ENCODE peak calls at places on chromosomes 2 and 18, in six cellular contexts. One of them, this sample, is unnamed.
A peak's percentile ranks its signal among the peaks of the same experiment; 100 is the strongest.

GRCh38 chr2:67616749-67617148 is 219.6 kb downstream of the ETAA1 start:
- DNase-seq in tibial nerve: no peak
- DNase-seq in dorsolateral prefrontal cortex: no peak
- DNase-seq in tibial artery: no peak
- DNase-seq in ovary: no peak
- DNase-seq in Peyer's patch: no peak
- DNase-seq in this sample: no peak

GRCh38 chr2:157509755-157510154 is 65.9 kb upstream of the CYTIP start:
- DNase-seq in tibial nerve: no peak
- DNase-seq in tibial artery: no peak
- DNase-seq in dorsolateral prefrontal cortex: no peak
- DNase-seq in ovary: no peak
- DNase-seq in Peyer's patch: no peak
- DNase-seq in this sample: no peak

GRCh38 chr2:119222213-119222612 is 1.4 kb upstream of the STEAP3 start:
- DNase-seq in tibial nerve: no peak
- DNase-seq in dorsolateral prefrontal cortex: no peak
- DNase-seq in tibial artery: no peak
- DNase-seq in ovary: no peak
- DNase-seq in Peyer's patch: no peak
- DNase-seq in this sample: no peak

GRCh38 chr2:233422050-233422639 is 67.9 kb downstream of the DGKD start:
- DNase-seq in Peyer's patch: peak; percentile 92
- DNase-seq in ovary: no peak
- DNase-seq in tibial nerve: no peak
- DNase-seq in dorsolateral prefrontal cortex: no peak
- DNase-seq in tibial artery: no peak
- DNase-seq in this sample: peak; percentile 81

GRCh38 chr2:203061346-203061745 is 46.7 kb downstream of the NBEAL1 start:
- DNase-seq in Peyer's patch: no peak
- DNase-seq in tibial nerve: no peak
- DNase-seq in tibial artery: no peak
- DNase-seq in ovary: no peak
- DNase-seq in dorsolateral prefrontal cortex: no peak
- DNase-seq in this sample: no peak

GRCh38 chr2:237297421-237298155 is 116.4 kb downstream of the COL6A3 start:
- DNase-seq in Peyer's patch: no peak
- DNase-seq in dorsolateral prefrontal cortex: no peak
- DNase-seq in tibial artery: no peak
- DNase-seq in tibial nerve: no peak
- DNase-seq in ovary: no peak
- DNase-seq in this sample: no peak

GRCh38 chr2:144405313-144405710 is 114.6 kb downstream of the ZEB2 start:
- DNase-seq in ovary: no peak
- DNase-seq in Peyer's patch: no peak
- DNase-seq in tibial nerve: no peak
- DNase-seq in dorsolateral prefrontal cortex: no peak
- DNase-seq in tibial artery: no peak
- DNase-seq in this sample: no peak

GRCh38 chr18:9968081-9968848 is 54.4 kb downstream of the VAPA start:
- DNase-seq in tibial nerve: no peak
- DNase-seq in ovary: no peak
- DNase-seq in tibial artery: no peak
- DNase-seq in Peyer's patch: no peak
- DNase-seq in dorsolateral prefrontal cortex: no peak
- DNase-seq in this sample: no peak

GRCh38 chr2:30444283-30444682 is 2.8 kb upstream of the LCLAT1 start:
- DNase-seq in tibial nerve: no peak
- DNase-seq in tibial artery: peak; percentile 58
- DNase-seq in dorsolateral prefrontal cortex: no peak
- DNase-seq in Peyer's patch: no peak
- DNase-seq in ovary: no peak
- DNase-seq in this sample: no peak

GRCh38 chr2:230160112-230160660 is 59.6 kb downstream of the SP110 start:
- DNase-seq in Peyer's patch: peak; percentile 63
- DNase-seq in tibial nerve: no peak
- DNase-seq in ovary: peak; percentile 58
- DNase-seq in tibial artery: no peak
- DNase-seq in dorsolateral prefrontal cortex: no peak
- DNase-seq in this sample: peak; percentile 27

GRCh38 chr2:228646061-228646460 is 464.6 kb upstream of the SPHKAP start:
- DNase-seq in Peyer's patch: no peak
- DNase-seq in tibial nerve: no peak
- DNase-seq in dorsolateral prefrontal cortex: no peak
- DNase-seq in tibial artery: no peak
- DNase-seq in ovary: no peak
- DNase-seq in this sample: no peak

GRCh38 chr2:106536490-106536889 is 49.3 kb downstream of the CD8B2 start:
- DNase-seq in tibial artery: no peak
- DNase-seq in ovary: no peak
- DNase-seq in dorsolateral prefrontal cortex: no peak
- DNase-seq in tibial nerve: no peak
- DNase-seq in Peyer's patch: peak; percentile 36
- DNase-seq in this sample: no peak

GRCh38 chr2:168201722-168202121 is 45.7 kb downstream of the STK39 start:
- DNase-seq in tibial artery: no peak
- DNase-seq in dorsolateral prefrontal cortex: no peak
- DNase-seq in Peyer's patch: no peak
- DNase-seq in ovary: no peak
- DNase-seq in tibial nerve: no peak
- DNase-seq in this sample: no peak

GRCh38 chr2:11554430-11554764 is 20.6 kb downstream of the GREB1 start:
- DNase-seq in ovary: peak; percentile 14
- DNase-seq in tibial artery: no peak
- DNase-seq in dorsolateral prefrontal cortex: no peak
- DNase-seq in tibial nerve: no peak
- DNase-seq in Peyer's patch: no peak
- DNase-seq in this sample: no peak

GRCh38 chr2:168552450-168552856 is 96.4 kb downstream of the CERS6 start:
- DNase-seq in Peyer's patch: no peak
- DNase-seq in dorsolateral prefrontal cortex: no peak
- DNase-seq in tibial nerve: no peak
- DNase-seq in ovary: no peak
- DNase-seq in tibial artery: no peak
- DNase-seq in this sample: no peak

GRCh38 chr18:59501876-59502221 is 142.8 kb upstream of the LMAN1 start:
- DNase-seq in tibial nerve: no peak
- DNase-seq in ovary: no peak
- DNase-seq in tibial artery: no peak
- DNase-seq in dorsolateral prefrontal cortex: no peak
- DNase-seq in Peyer's patch: no peak
- DNase-seq in this sample: no peak

GRCh38 chr18:59505311-59505710 is 146.2 kb upstream of the LMAN1 start:
- DNase-seq in tibial artery: no peak
- DNase-seq in Peyer's patch: no peak
- DNase-seq in tibial nerve: no peak
- DNase-seq in ovary: no peak
- DNase-seq in dorsolateral prefrontal cortex: no peak
- DNase-seq in this sample: no peak

GRCh38 chr18:59502899-59503245 is 143.8 kb upstream of the LMAN1 start:
- DNase-seq in dorsolateral prefrontal cortex: no peak
- DNase-seq in Peyer's patch: no peak
- DNase-seq in ovary: no peak
- DNase-seq in tibial nerve: no peak
- DNase-seq in tibial artery: no peak
- DNase-seq in this sample: no peak

GRCh38 chr18:59500765-59501164 is 141.7 kb upstream of the LMAN1 start:
- DNase-seq in tibial nerve: no peak
- DNase-seq in dorsolateral prefrontal cortex: no peak
- DNase-seq in tibial artery: no peak
- DNase-seq in Peyer's patch: no peak
- DNase-seq in ovary: no peak
- DNase-seq in this sample: no peak

DNA sequence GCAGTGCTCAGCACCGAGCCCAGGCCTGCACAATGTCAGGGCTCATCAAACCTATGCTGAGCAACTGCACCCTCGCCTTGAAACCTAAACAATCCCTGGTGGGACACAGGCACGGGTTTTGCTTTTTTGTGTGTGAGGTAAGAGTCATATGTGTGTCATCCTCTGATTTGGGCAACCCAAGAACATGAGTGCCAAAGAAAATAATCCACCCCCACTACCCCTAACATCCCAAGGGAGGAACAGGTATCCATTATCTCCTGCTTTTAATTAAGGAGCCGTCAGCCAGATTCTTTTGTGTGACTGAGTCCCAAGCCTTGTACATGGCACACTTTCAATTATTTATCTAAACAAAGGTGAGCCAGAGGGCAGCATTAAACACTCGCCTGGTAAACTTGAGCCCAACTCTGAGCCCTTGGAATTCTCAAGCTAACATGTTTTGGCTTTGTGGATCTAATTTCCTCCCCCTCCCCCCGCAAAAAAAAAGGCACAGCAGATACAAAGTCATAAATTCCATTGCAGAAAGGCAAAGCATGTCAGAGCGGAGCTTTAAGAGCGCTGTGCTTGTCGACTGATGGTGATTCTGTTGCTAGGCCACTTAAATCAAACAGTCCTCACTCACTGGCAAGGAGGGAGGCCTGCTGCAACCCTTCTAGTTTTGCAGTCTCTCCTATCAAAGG is 143.3 kb upstream of the LMAN1 start:
- DNase-seq in ovary: peak; percentile 67
- DNase-seq in tibial artery: peak; percentile 38
- DNase-seq in dorsolateral prefrontal cortex: no peak
- DNase-seq in Peyer's patch: no peak
- DNase-seq in tibial nerve: no peak
- DNase-seq in this sample: no peak
- H3K27ac ChIP-seq in ovary: peak overlapping the region; percentile 16
- H3K27ac ChIP-seq in tibial artery: no peak overlapping the region
- H3K27ac ChIP-seq in dorsolateral prefrontal cortex: no peak overlapping the region
- H3K27ac ChIP-seq in Peyer's patch: no peak overlapping the region
- H3K27ac ChIP-seq in tibial nerve: no peak overlapping the region
- H3K27ac ChIP-seq in this sample: no peak overlapping the region

GRCh38 chr2:47074691-47075090 is 80.4 kb downstream of the STPG4 start:
- DNase-seq in ovary: no peak
- DNase-seq in dorsolateral prefrontal cortex: no peak
- DNase-seq in tibial artery: no peak
- DNase-seq in Peyer's patch: no peak
- DNase-seq in tibial nerve: no peak
- DNase-seq in this sample: no peak
- H3K27ac ChIP-seq in ovary: no peak overlapping the region
- H3K27ac ChIP-seq in dorsolateral prefrontal cortex: peak overlapping the region; percentile 96
- H3K27ac ChIP-seq in tibial artery: peak overlapping the region; percentile 94
- H3K27ac ChIP-seq in Peyer's patch: no peak overlapping the region
- H3K27ac ChIP-seq in tibial nerve: peak overlapping the region; percentile 82
- H3K27ac ChIP-seq in this sample: no peak overlapping the region

GRCh38 chr2:166448106-166448505 is 45.9 kb downstream of the SCN7A start:
- DNase-seq in dorsolateral prefrontal cortex: no peak
- DNase-seq in tibial nerve: no peak
- DNase-seq in ovary: no peak
- DNase-seq in Peyer's patch: no peak
- DNase-seq in tibial artery: no peak
- DNase-seq in this sample: no peak
- H3K27ac ChIP-seq in dorsolateral prefrontal cortex: no peak overlapping the region
- H3K27ac ChIP-seq in tibial nerve: no peak overlapping the region
- H3K27ac ChIP-seq in ovary: no peak overlapping the region
- H3K27ac ChIP-seq in Peyer's patch: no peak overlapping the region
- H3K27ac ChIP-seq in tibial artery: no peak overlapping the region
- H3K27ac ChIP-seq in this sample: no peak overlapping the region

GRCh38 chr2:65436825-65437221 is 4.4 kb upstream of the SPRED2 start:
- DNase-seq in Peyer's patch: no peak
- DNase-seq in tibial artery: no peak
- DNase-seq in tibial nerve: no peak
- DNase-seq in dorsolateral prefrontal cortex: no peak
- DNase-seq in ovary: no peak
- DNase-seq in this sample: no peak

GRCh38 chr2:65434592-65435241 is 2.3 kb upstream of the SPRED2 start:
- DNase-seq in Peyer's patch: no peak
- DNase-seq in ovary: no peak
- DNase-seq in dorsolateral prefrontal cortex: no peak
- DNase-seq in tibial artery: no peak
- DNase-seq in tibial nerve: no peak
- DNase-seq in this sample: no peak

GRCh38 chr2:65436169-65436824 is 3.9 kb upstream of the SPRED2 start:
- DNase-seq in ovary: peak; percentile 97
- DNase-seq in Peyer's patch: peak; percentile 91
- DNase-seq in dorsolateral prefrontal cortex: peak; percentile 73
- DNase-seq in tibial artery: peak; percentile 92
- DNase-seq in tibial nerve: peak; percentile 90
- DNase-seq in this sample: peak; percentile 15

GRCh38 chr2:65437392-65438135 is 5.2 kb upstream of the SPRED2 start:
- DNase-seq in tibial artery: no peak
- DNase-seq in ovary: peak; percentile 22
- DNase-seq in tibial nerve: no peak
- DNase-seq in dorsolateral prefrontal cortex: no peak
- DNase-seq in Peyer's patch: no peak
- DNase-seq in this sample: no peak

GRCh38 chr2:65435625-65436168 is 3.3 kb upstream of the SPRED2 start:
- DNase-seq in ovary: peak; percentile 92
- DNase-seq in tibial nerve: peak; percentile 73
- DNase-seq in Peyer's patch: peak; percentile 83
- DNase-seq in dorsolateral prefrontal cortex: peak; percentile 68
- DNase-seq in tibial artery: peak; percentile 83
- DNase-seq in this sample: peak; percentile 12
- H3K27ac ChIP-seq in ovary: peak overlapping the region; percentile 97
- H3K27ac ChIP-seq in tibial nerve: peak overlapping the region; percentile 87
- H3K27ac ChIP-seq in Peyer's patch: peak overlapping the region; percentile 82
- H3K27ac ChIP-seq in dorsolateral prefrontal cortex: peak overlapping the region; percentile 75
- H3K27ac ChIP-seq in tibial artery: peak overlapping the region; percentile 93
- H3K27ac ChIP-seq in this sample: peak overlapping the region; percentile 67

DNA sequence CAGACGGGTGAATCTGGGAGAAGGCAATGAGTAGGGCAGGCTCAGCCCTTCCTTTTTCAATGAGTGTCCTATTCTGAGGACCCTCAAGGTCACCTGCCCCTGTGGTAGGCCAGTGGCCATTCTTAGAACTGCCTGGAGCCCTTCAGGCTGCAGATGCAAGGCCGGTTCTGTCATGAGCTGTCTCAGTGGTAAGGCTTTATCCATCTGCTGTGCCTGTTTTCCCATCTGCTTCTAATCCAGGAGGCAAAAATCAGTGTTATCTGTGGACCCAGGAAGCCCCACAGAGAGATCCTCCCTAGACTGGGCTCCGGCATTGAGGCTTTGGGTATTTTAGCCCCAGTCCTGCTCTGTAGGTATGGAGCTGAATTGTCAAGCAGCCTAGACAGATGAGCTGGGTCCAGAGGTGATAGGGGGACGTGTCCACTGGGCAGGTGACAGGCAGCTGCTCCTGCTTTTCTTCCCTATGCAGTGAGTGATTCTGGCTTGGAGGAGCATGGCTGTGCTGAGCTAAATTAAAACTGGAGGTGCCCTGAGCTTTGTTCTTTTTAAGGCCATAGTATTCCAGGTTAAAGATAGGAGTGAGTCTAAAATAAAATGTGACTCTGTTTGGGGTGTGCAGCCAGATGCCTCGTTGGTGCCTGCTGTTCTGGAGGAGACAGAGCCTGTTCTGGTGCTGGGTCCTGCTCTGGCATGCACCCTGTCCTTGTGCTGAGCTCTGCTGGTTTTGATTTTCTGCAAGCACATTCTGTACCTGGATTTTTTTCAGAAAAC is 92.5 kb downstream of the FHOD3 start:
- DNase-seq in ovary: no peak
- DNase-seq in dorsolateral prefrontal cortex: no peak
- DNase-seq in tibial artery: no peak
- DNase-seq in tibial nerve: no peak
- DNase-seq in Peyer's patch: no peak
- DNase-seq in this sample: no peak
- H3K27ac ChIP-seq in ovary: no peak overlapping the region
- H3K27ac ChIP-seq in dorsolateral prefrontal cortex: no peak overlapping the region
- H3K27ac ChIP-seq in tibial artery: peak overlapping the region; percentile 23
- H3K27ac ChIP-seq in tibial nerve: no peak overlapping the region
- H3K27ac ChIP-seq in Peyer's patch: no peak overlapping the region
- H3K27ac ChIP-seq in this sample: no peak overlapping the region